ENCODE peak calls at places on chromosomes 1 and 21, in eight cellular contexts. One of them, this sample, is unnamed.

GRCh38 chr21:45140346-45140940 is 66.1 kb downstream of the ADARB1 start:
- DNase-seq in NCI-H82: peak; percentile 94
- DNase-seq in AG10803: peak; percentile 96
- DNase-seq in NCI-H226: peak; percentile 68
- DNase-seq in fibroblast of villous mesenchyme: peak; percentile 93
- DNase-seq in RCC 7860: peak; percentile 83
- DNase-seq in AG04450: peak; percentile 88
- DNase-seq in AG09309: peak; percentile 71
- DNase-seq in this sample: peak; percentile 86

GRCh38 chr1:154861607-154862094 is 8.4 kb downstream of the KCNN3 start:
- DNase-seq in NCI-H226: no peak
- DNase-seq in NCI-H82: no peak
- DNase-seq in RCC 7860: no peak
- DNase-seq in AG04450: peak; percentile 52
- DNase-seq in AG10803: peak; percentile 49
- DNase-seq in AG09309: no peak
- DNase-seq in fibroblast of villous mesenchyme: peak; percentile 87
- DNase-seq in this sample: no peak

GRCh38 chr1:206556748-206557635 is 49.7 kb downstream of the RASSF5 start:
- DNase-seq in NCI-H226: no peak
- DNase-seq in RCC 7860: peak; percentile 68
- DNase-seq in fibroblast of villous mesenchyme: peak; percentile 45
- DNase-seq in AG09309: no peak
- DNase-seq in NCI-H82: peak; percentile 82
- DNase-seq in AG10803: no peak
- DNase-seq in AG04450: no peak
- DNase-seq in this sample: peak; percentile 99

GRCh38 chr1:201838381-201838780 is 9.4 kb downstream of the IPO9 start:
- DNase-seq in AG10803: peak; percentile 64
- DNase-seq in fibroblast of villous mesenchyme: peak; percentile 26
- DNase-seq in AG04450: no peak
- DNase-seq in RCC 7860: no peak
- DNase-seq in NCI-H82: no peak
- DNase-seq in AG09309: no peak
- DNase-seq in NCI-H226: no peak
- DNase-seq in this sample: no peak

GRCh38 chr1:56719171-56719570 is 74.1 kb downstream of the PRKAA2 start:
- DNase-seq in NCI-H82: no peak
- DNase-seq in AG04450: no peak
- DNase-seq in fibroblast of villous mesenchyme: no peak
- DNase-seq in AG09309: no peak
- DNase-seq in RCC 7860: no peak
- DNase-seq in AG10803: no peak
- DNase-seq in NCI-H226: no peak
- DNase-seq in this sample: no peak

GRCh38 chr1:150386546-150387080 is 22.7 kb downstream of the RPRD2 start:
- DNase-seq in RCC 7860: no peak
- DNase-seq in AG09309: no peak
- DNase-seq in AG10803: no peak
- DNase-seq in NCI-H226: no peak
- DNase-seq in fibroblast of villous mesenchyme: no peak
- DNase-seq in NCI-H82: no peak
- DNase-seq in AG04450: no peak
- DNase-seq in this sample: no peak

GRCh38 chr1:177925006-177925405 is 44.9 kb downstream of the SEC16B start:
- DNase-seq in AG10803: peak; percentile 84
- DNase-seq in NCI-H82: peak; percentile 78
- DNase-seq in NCI-H226: no peak
- DNase-seq in AG09309: no peak
- DNase-seq in AG04450: peak; percentile 37
- DNase-seq in RCC 7860: no peak
- DNase-seq in fibroblast of villous mesenchyme: peak; percentile 26
- DNase-seq in this sample: no peak

GRCh38 chr1:212293579-212293978 is 8.4 kb downstream of the PPP2R5A start:
- DNase-seq in RCC 7860: no peak
- DNase-seq in NCI-H82: peak; percentile 53
- DNase-seq in AG09309: no peak
- DNase-seq in AG04450: no peak
- DNase-seq in AG10803: peak; percentile 16
- DNase-seq in NCI-H226: no peak
- DNase-seq in fibroblast of villous mesenchyme: peak; percentile 29
- DNase-seq in this sample: no peak

GRCh38 chr1:116179398-116179797 is 68.2 kb downstream of the MAB21L3 start:
- DNase-seq in AG04450: no peak
- DNase-seq in NCI-H226: no peak
- DNase-seq in NCI-H82: no peak
- DNase-seq in AG10803: no peak
- DNase-seq in AG09309: no peak
- DNase-seq in fibroblast of villous mesenchyme: peak; percentile 7
- DNase-seq in RCC 7860: no peak
- DNase-seq in this sample: no peak

GRCh38 chr1:58929667-58930325 is 145.9 kb upstream of the JUN start:
- DNase-seq in fibroblast of villous mesenchyme: peak; percentile 12
- DNase-seq in NCI-H226: no peak
- DNase-seq in RCC 7860: peak; percentile 78
- DNase-seq in NCI-H82: no peak
- DNase-seq in AG10803: no peak
- DNase-seq in AG09309: no peak
- DNase-seq in AG04450: no peak
- DNase-seq in this sample: no peak

GRCh38 chr1:237309595-237310118 is 267.7 kb downstream of the RYR2 start:
- DNase-seq in NCI-H226: no peak
- DNase-seq in fibroblast of villous mesenchyme: no peak
- DNase-seq in AG09309: no peak
- DNase-seq in NCI-H82: no peak
- DNase-seq in AG10803: no peak
- DNase-seq in AG04450: no peak
- DNase-seq in RCC 7860: no peak
- DNase-seq in this sample: no peak